ENCODE peak calls at places on chromosomes 11 and 22, in seven cellular contexts. N is psoas muscle, R is AG04449, W is A549, C is fibroblast of the aortic adventitia, P is tibial artery, Y is right atrium auricular region. V is an unnamed sample.

GRCh38 chr11:19380375-19380774 is 139.6 kb upstream of the E2F8 start:
- DNase-seq in C (peak), P (no peak), W (peak), N (peak), Y (peak), R (no peak), V (no peak)

GRCh38 chr11:38182126-38182907 is 1584.3 kb upstream of the RAG2 start:
- DNase-seq in P (no peak), C (peak), R (no peak), N (no peak), W (no peak), Y (no peak), V (no peak)

GRCh38 chr11:19766206-19766605 is 53.6 kb downstream of the NAV2 start:
- DNase-seq in C (peak), P (no peak), Y (no peak), R (no peak), N (no peak), W (no peak), V (no peak)

GRCh38 chr22:20816559-20816958 is 42.1 kb downstream of the PI4KA start:
- DNase-seq in N (no peak), Y (no peak), R (no peak), W (no peak), C (no peak), P (peak), V (no peak)

GRCh38 chr11:83194284-83195175 is 1.0 kb downstream of the ANKRD42 start:
- DNase-seq in W (peak), Y (peak), R (peak), P (peak), C (peak), N (peak), V (peak)

GRCh38 chr22:39579909-39580571 is 9.5 kb downstream of the CACNA1I start:
- DNase-seq in W (no peak), N (no peak), R (no peak), C (no peak), P (no peak), Y (no peak), V (no peak)

GRCh38 chr11:32340181-32340580 is 95.2 kb downstream of the WT1 start:
- DNase-seq in C (no peak), W (no peak), P (no peak), R (no peak), Y (no peak), N (no peak), V (no peak)

GRCh38 chr11:45412033-45412432 is 125.9 kb upstream of the SYT13 start:
- DNase-seq in N (no peak), W (no peak), P (no peak), C (no peak), Y (no peak), R (no peak), V (no peak)

GRCh38 chr11:24181395-24182047 is 315.3 kb upstream of the LUZP2 start:
- DNase-seq in R (no peak), Y (no peak), P (no peak), W (no peak), N (no peak), C (no peak), V (no peak)

GRCh38 chr11:115699733-115700132 is 195.5 kb upstream of the CADM1 start:
- DNase-seq in R (peak), W (no peak), P (no peak), N (no peak), C (no peak), Y (no peak), V (no peak)

GRCh38 chr11:64876226-64876750 is 2.1 kb downstream of the EHD1 start:
- DNase-seq in Y (no peak), P (no peak), C (no peak), N (peak), W (no peak), R (no peak), V (no peak)

GRCh38 chr11:115170133-115170815 is 333.9 kb downstream of the CADM1 start:
- DNase-seq in W (no peak), R (no peak), C (peak), P (no peak), Y (no peak), N (no peak), V (no peak)

GRCh38 chr11:2137202-2138071 is 1.8 kb downstream of the IGF2 start:
- DNase-seq in R (no peak), Y (peak), C (peak), W (peak), P (no peak), N (peak), V (peak)

GRCh38 chr11:88231894-88232482 is 56.7 kb upstream of the RAB38 start:
- DNase-seq in P (no peak), R (no peak), C (peak), Y (no peak), N (no peak), W (peak), V (no peak)

GRCh38 chr11:33478111-33478573 is 221.0 kb downstream of the HIPK3 start:
- DNase-seq in Y (no peak), W (no peak), P (no peak), C (peak), R (no peak), N (no peak), V (no peak)

DNA sequence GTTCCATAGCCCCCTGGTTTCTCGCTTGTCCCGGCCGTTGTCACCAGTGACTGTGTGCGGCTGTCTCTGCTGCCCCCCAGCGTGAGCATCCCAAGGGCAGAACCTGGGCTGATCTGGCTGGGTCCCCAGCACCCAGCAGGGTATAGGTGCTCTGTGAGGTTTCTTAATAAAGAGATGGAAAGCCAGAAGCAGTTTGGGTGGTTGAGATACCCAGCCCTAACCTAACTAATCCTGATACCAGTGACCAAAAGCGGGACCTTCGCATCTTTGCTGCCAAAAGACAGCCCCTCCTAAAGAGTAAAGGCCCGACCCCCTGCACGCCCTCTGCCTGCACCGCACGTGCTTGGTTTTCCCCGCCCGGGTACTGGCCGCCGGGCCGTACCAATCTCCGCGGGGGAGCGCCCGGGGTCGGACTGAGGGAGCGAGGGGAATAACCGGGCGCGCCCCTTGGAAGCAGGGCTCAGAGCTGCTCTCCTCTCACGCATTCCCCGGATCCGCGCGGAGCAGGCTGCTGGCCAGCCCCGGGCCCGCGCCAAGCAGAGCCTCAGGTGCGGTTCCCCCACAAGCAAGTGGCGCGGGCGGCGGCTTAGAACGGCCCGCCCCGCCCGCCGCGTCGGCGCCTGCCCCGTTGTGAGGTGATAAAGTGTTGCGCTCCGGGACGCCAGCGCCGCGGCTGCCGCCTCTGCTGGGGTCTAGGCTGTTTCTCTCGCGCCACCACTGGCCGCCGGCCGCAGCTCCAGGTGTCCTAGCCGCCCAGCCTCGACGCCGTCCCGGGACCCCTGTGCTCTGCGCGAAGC is at the start of gene DGAT2:
- DNase-seq in Y (peak), R (no peak), C (peak), P (peak), N (peak), W (peak), V (peak)
- TF ChIP-seq CTCF in Y (peak), R (peak), C (no peak), P (peak), N (no peak), W (peak), V (no peak)

GRCh38 chr11:119262668-119263351 is 54.1 kb downstream of the MCAM start:
- DNase-seq in P (no peak), Y (no peak), N (no peak), C (peak), R (no peak), W (no peak), V (no peak)
- TF ChIP-seq CTCF in P (no peak), Y (no peak), N (no peak), C (no peak), R (no peak), W (no peak), V (peak)

DNA sequence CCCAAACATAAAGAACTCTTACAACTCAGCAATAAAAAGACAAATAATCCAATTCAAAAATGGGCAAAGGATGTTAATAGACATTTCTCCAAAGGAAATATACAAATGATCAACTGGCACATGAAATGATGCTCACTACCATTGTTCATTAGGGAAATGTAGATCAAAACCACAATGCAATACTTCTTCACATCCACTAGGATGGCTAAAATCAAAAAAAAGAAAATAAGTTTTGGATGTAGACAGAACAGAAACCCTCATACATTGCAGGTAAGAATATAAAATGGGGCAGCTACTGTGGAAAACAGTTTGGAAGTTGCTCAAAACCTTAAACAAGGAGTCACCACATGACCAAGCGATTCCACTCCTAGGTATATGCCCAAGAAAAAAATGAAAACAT is 16.3 kb downstream of the SIK3 start:
- DNase-seq in P (no peak), W (no peak), Y (no peak), R (no peak), C (no peak), N (no peak), V (no peak)
- TF ChIP-seq CTCF in P (no peak), W (no peak), Y (no peak), R (no peak), C (no peak), N (no peak), V (no peak)

GRCh38 chr11:103633819-103634590 is 402.4 kb upstream of the DDI1 start:
- DNase-seq in N (no peak), Y (no peak), P (no peak), W (no peak), R (no peak), C (peak), V (no peak)

GRCh38 chr11:103633037-103633788 is 403.2 kb upstream of the DDI1 start:
- DNase-seq in C (peak), N (no peak), Y (no peak), R (peak), W (no peak), P (no peak), V (no peak)

GRCh38 chr11:103631841-103632240 is 404.6 kb upstream of the DDI1 start:
- DNase-seq in R (no peak), Y (no peak), C (peak), P (no peak), N (no peak), W (no peak), V (no peak)

GRCh38 chr11:103636232-103636631 is 400.2 kb upstream of the DDI1 start:
- DNase-seq in P (no peak), C (no peak), N (no peak), W (no peak), Y (no peak), R (no peak), V (no peak)

GRCh38 chr11:103637250-103637649 is 399.2 kb upstream of the DDI1 start:
- DNase-seq in P (no peak), R (no peak), N (no peak), C (peak), Y (no peak), W (no peak), V (no peak)
- TF ChIP-seq CTCF in P (no peak), R (no peak), N (no peak), C (no peak), Y (no peak), W (no peak), V (no peak)

GRCh38 chr11:12288212-12288933 is 89.0 kb upstream of the PARVA start:
- DNase-seq in R (peak), N (peak), Y (peak), C (peak), W (peak), P (peak), V (no peak)
- TF ChIP-seq CTCF in R (peak), N (peak), Y (peak), C (peak), W (peak), P (peak), V (peak)

GRCh38 chr11:8096575-8096974 is 15.6 kb downstream of the TUB start:
- DNase-seq in W (no peak), Y (peak), R (no peak), N (no peak), C (no peak), P (no peak), V (no peak)
- TF ChIP-seq CTCF in W (no peak), Y (no peak), R (no peak), N (no peak), C (no peak), P (no peak), V (no peak)

GRCh38 chr11:76918941-76919386 is 58.2 kb downstream of the ACER3 start:
- DNase-seq in P (no peak), N (no peak), W (peak), Y (no peak), C (peak), R (peak), V (no peak)

GRCh38 chr11:76919467-76919866 is 58.7 kb downstream of the ACER3 start:
- DNase-seq in C (no peak), N (no peak), W (no peak), P (no peak), R (no peak), Y (no peak), V (no peak)

GRCh38 chr11:76919887-76920746 is 59.4 kb downstream of the ACER3 start:
- DNase-seq in Y (peak), R (peak), W (peak), C (peak), P (peak), N (peak), V (peak)

GRCh38 chr11:76911415-76911808 is 50.7 kb downstream of the ACER3 start:
- DNase-seq in Y (no peak), P (no peak), C (no peak), R (no peak), W (no peak), N (no peak), V (no peak)

DNA sequence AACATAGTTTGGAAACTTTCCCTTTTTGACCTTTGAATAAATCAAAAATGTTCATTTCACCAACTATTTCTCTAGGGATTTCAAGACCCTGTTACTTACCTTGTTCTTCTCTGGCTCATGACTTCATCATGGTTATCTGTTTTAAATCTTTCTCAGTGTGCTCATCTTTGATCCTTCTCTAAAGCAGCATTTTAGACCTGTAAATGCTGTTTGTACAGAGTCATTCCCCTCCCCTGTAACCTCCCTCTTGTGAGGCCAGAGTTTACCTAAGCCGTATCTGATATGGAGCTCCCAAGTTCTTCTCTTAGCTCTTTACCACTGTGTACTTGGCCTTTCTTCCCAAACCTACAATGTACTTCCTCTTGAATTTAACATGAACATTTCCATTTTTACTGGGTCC is 56.0 kb downstream of the ACER3 start:
- DNase-seq in W (no peak), N (no peak), Y (no peak), R (no peak), C (no peak), P (no peak), V (no peak)
- TF ChIP-seq CTCF in W (no peak), N (no peak), Y (no peak), R (no peak), C (no peak), P (no peak), V (no peak)

V was measured in CD14-positive monocyte.